ENCODE peak calls at places on chromosomes 12 and 14, in four cellular contexts. One of them, this sample, is unnamed.

GRCh38 chr14:20836668-20837338 is 34.2 kb upstream of the RNASE1 start:
- DNase-seq in H1: no peak
- DNase-seq in HCT116: peak; percentile 66
- DNase-seq in HepG2: peak; percentile 63
- DNase-seq in this sample: no peak

GRCh38 chr12:42090899-42091298 is 53.8 kb downstream of the GXYLT1 start:
- DNase-seq in H1: no peak
- DNase-seq in HCT116: no peak
- DNase-seq in HepG2: no peak
- DNase-seq in this sample: no peak

GRCh38 chr12:97936165-97936564 is 473.6 kb downstream of the RMST start:
- DNase-seq in H1: no peak
- DNase-seq in HCT116: no peak
- DNase-seq in HepG2: no peak
- DNase-seq in this sample: no peak

GRCh38 chr12:38720661-38721060 is 184.7 kb downstream of the CPNE8 start:
- DNase-seq in H1: no peak
- DNase-seq in HCT116: no peak
- DNase-seq in HepG2: no peak
- DNase-seq in this sample: no peak

GRCh38 chr14:32345311-32345771 is 16.2 kb downstream of the AKAP6 start:
- DNase-seq in H1: no peak
- DNase-seq in HCT116: no peak
- DNase-seq in HepG2: no peak
- DNase-seq in this sample: no peak

GRCh38 chr14:68911594-68912227 is 67.4 kb downstream of the ACTN1 start:
- DNase-seq in H1: peak; percentile 91
- DNase-seq in HCT116: peak; percentile 54
- DNase-seq in HepG2: peak; percentile 74
- DNase-seq in this sample: peak; percentile 88

GRCh38 chr12:122505419-122506051 is 4.8 kb upstream of the ZCCHC8 start:
- DNase-seq in H1: no peak
- DNase-seq in HCT116: no peak
- DNase-seq in HepG2: no peak
- DNase-seq in this sample: no peak

GRCh38 chr14:64775081-64775777 is 71.0 kb downstream of the PLEKHG3 start:
- DNase-seq in H1: no peak
- DNase-seq in HCT116: no peak
- DNase-seq in HepG2: no peak
- DNase-seq in this sample: peak; percentile 49

GRCh38 chr14:104514156-104514848 is 65.3 kb upstream of the C14orf180 start:
- DNase-seq in H1: peak; percentile 24
- DNase-seq in HCT116: no peak
- DNase-seq in HepG2: no peak
- DNase-seq in this sample: no peak

GRCh38 chr14:90552465-90553297 is 155.9 kb downstream of the CALM1 start:
- DNase-seq in H1: no peak
- DNase-seq in HCT116: no peak
- DNase-seq in HepG2: no peak
- DNase-seq in this sample: no peak

GRCh38 chr12:66055837-66056319 is 74.7 kb downstream of the LLPH start:
- DNase-seq in H1: no peak
- DNase-seq in HCT116: no peak
- DNase-seq in HepG2: peak; percentile 50
- DNase-seq in this sample: no peak

GRCh38 chr14:23183479-23183878 is at the start of gene SLC7A8:
- DNase-seq in H1: peak; percentile 78
- DNase-seq in HCT116: peak; percentile 7
- DNase-seq in HepG2: no peak
- DNase-seq in this sample: no peak

GRCh38 chr14:91372680-91373495 is 44.7 kb downstream of the CCDC88C start:
- DNase-seq in H1: no peak
- DNase-seq in HCT116: no peak
- DNase-seq in HepG2: no peak
- DNase-seq in this sample: no peak

GRCh38 chr14:105500036-105500725 is 9.1 kb downstream of the TEDC1 start:
- DNase-seq in H1: no peak
- DNase-seq in HCT116: no peak
- DNase-seq in HepG2: no peak
- DNase-seq in this sample: no peak

GRCh38 chr14:59215353-59215752 is 26.9 kb downstream of the DAAM1 start:
- DNase-seq in H1: no peak
- DNase-seq in HCT116: no peak
- DNase-seq in HepG2: peak; percentile 78
- DNase-seq in this sample: no peak

GRCh38 chr12:4012977-4013968 is 140.1 kb upstream of the PARP11 start:
- DNase-seq in H1: no peak
- DNase-seq in HCT116: no peak
- DNase-seq in HepG2: no peak
- DNase-seq in this sample: no peak

GRCh38 chr12:388547-389137 is 478 bp downstream of the KDM5A start:
- DNase-seq in H1: no peak
- DNase-seq in HCT116: no peak
- DNase-seq in HepG2: no peak
- DNase-seq in this sample: peak; percentile 24

GRCh38 chr12:388012-388411 is 1.1 kb downstream of the KDM5A start:
- DNase-seq in H1: no peak
- DNase-seq in HCT116: no peak
- DNase-seq in HepG2: no peak
- DNase-seq in this sample: no peak

GRCh38 chr12:386651-387050 is 2.5 kb downstream of the KDM5A start:
- DNase-seq in H1: no peak
- DNase-seq in HCT116: no peak
- DNase-seq in HepG2: no peak
- DNase-seq in this sample: no peak

GRCh38 chr12:389138-390096 is at the start of gene KDM5A:
- DNase-seq in H1: peak; percentile 88
- DNase-seq in HCT116: peak; percentile 90
- DNase-seq in HepG2: peak; percentile 86
- DNase-seq in this sample: peak; percentile 89
- TF ChIP-seq POLR2A in H1: peak; percentile 85
- TF ChIP-seq POLR2A in HCT116: peak; percentile 64
- TF ChIP-seq POLR2A in HepG2: peak; percentile 85
- TF ChIP-seq POLR2A in this sample: peak; percentile 73

GRCh38 chr14:84496677-84497076 is 1033.3 kb upstream of the FLRT2 start:
- DNase-seq in H1: no peak
- DNase-seq in HCT116: no peak
- DNase-seq in HepG2: no peak
- DNase-seq in this sample: no peak
- TF ChIP-seq JUND in H1: no peak
- TF ChIP-seq JUND in HCT116: no peak
- TF ChIP-seq JUND in HepG2: no peak
- TF ChIP-seq JUND in this sample: no peak

GRCh38 chr14:102028733-102029132 is 58.1 kb downstream of the HSP90AA1 start:
- DNase-seq in H1: no peak
- DNase-seq in HCT116: no peak
- DNase-seq in HepG2: no peak
- DNase-seq in this sample: no peak
- TF ChIP-seq POLR2A in H1: no peak
- TF ChIP-seq POLR2A in HCT116: no peak
- TF ChIP-seq POLR2A in HepG2: no peak
- TF ChIP-seq POLR2A in this sample: no peak

GRCh38 chr12:18888062-18888461 is 150.1 kb downstream of the CAPZA3 start:
- DNase-seq in H1: no peak
- DNase-seq in HCT116: no peak
- DNase-seq in HepG2: no peak
- DNase-seq in this sample: no peak
- TF ChIP-seq JUND in H1: no peak
- TF ChIP-seq JUND in HCT116: no peak
- TF ChIP-seq JUND in HepG2: no peak
- TF ChIP-seq JUND in this sample: no peak

DNA sequence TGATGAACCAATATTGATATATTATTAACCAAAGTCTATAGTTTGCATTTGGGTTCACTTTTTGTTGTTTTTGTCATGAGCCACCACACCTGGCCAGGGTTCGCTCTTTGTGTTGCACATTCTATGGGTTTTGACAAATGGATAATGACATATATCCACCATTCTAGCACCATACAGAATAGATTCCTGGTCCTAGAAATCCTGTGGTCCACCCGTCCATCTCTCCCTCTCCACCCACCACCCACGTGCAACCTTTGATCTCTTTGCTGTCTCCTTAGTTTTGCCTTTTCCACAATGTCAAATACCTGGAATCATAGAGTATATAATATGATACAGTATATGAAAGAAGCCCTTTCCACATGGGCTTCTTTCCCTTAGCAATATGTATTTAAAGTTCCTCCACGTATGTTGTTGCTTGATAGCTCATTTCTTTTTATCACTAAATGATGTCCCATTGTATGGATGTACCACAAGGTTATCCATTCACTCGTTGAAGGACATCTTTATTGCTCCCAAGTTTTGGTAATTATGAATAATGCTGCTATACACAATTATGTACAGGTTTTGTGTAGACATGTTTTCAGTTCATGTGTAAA is 7.4 kb downstream of the RPL6 start:
- DNase-seq in H1: no peak
- DNase-seq in HCT116: no peak
- DNase-seq in HepG2: no peak
- DNase-seq in this sample: no peak
- TF ChIP-seq POLR2A in H1: no peak
- TF ChIP-seq POLR2A in HCT116: no peak
- TF ChIP-seq POLR2A in HepG2: no peak
- TF ChIP-seq POLR2A in this sample: no peak

GRCh38 chr14:52003324-52003723 is 14.0 kb downstream of the RTRAF start:
- DNase-seq in H1: no peak
- DNase-seq in HCT116: no peak
- DNase-seq in HepG2: no peak
- DNase-seq in this sample: no peak
- TF ChIP-seq JUND in H1: no peak
- TF ChIP-seq JUND in HCT116: no peak
- TF ChIP-seq JUND in HepG2: no peak
- TF ChIP-seq JUND in this sample: no peak

This sample was measured in K562.